ENCODE peak calls at places on chromosomes 1 and 21, in eight cellular contexts. T is SK-N-SH, A is left ventricle myocardium inferior, I is prostate gland, P is fibroblast of lung, J is pancreas, F is astrocyte, D is mucosa of descending colon. H is an unnamed sample.

GRCh38 chr1:105399718-105400117 is 1650.0 kb downstream of the AMY1C start:
- DNase-seq in A (no peak), P (no peak), F (no peak), T (no peak), I (no peak), D (no peak), J (no peak), H (no peak)

GRCh38 chr21:26553921-26554320 is 19.2 kb downstream of the CYYR1 start:
- DNase-seq in T (no peak), J (no peak), F (no peak), A (no peak), D (no peak), P (no peak), I (no peak), H (no peak)

GRCh38 chr1:216498277-216498676 is 75.0 kb upstream of the USH2A start:
- DNase-seq in D (no peak), F (no peak), P (no peak), J (no peak), T (no peak), I (no peak), A (no peak), H (peak; percentile 9)

GRCh38 chr21:44436958-44437357 is 18.4 kb upstream of the LRRC3 start:
- DNase-seq in D (no peak), J (peak; percentile 11), P (no peak), F (no peak), I (no peak), A (peak; percentile 8), T (no peak), H (no peak)

GRCh38 chr1:228416217-228416971 is at the start of gene TRIM17:
- DNase-seq in A (no peak), J (no peak), D (no peak), T (peak; percentile 90), I (no peak), P (peak; percentile 23), F (no peak), H (peak; percentile 34)

GRCh38 chr1:162889989-162890388 is 29.0 kb upstream of the CCDC190 start:
- DNase-seq in D (no peak), I (no peak), P (no peak), T (peak; percentile 68), A (no peak), J (no peak), F (no peak), H (peak; percentile 18)

GRCh38 chr1:54774820-54775498 is 10.6 kb upstream of the PARS2 start:
- DNase-seq in I (no peak), A (no peak), T (peak; percentile 80), J (no peak), D (peak; percentile 29), P (peak; percentile 32), F (peak; percentile 16), H (peak; percentile 62)

GRCh38 chr21:46294647-46295176 is 8.6 kb downstream of the YBEY start:
- DNase-seq in P (peak; percentile 86), T (peak; percentile 51), I (no peak), J (no peak), D (no peak), A (peak; percentile 29), F (peak; percentile 82), H (peak; percentile 69)

GRCh38 chr1:19209439-19209989 is 552 bp downstream of the UBR4 start:
- DNase-seq in P (peak; percentile 49), A (peak; percentile 19), D (peak; percentile 38), T (peak; percentile 36), J (no peak), I (peak; percentile 14), F (peak; percentile 36), H (peak; percentile 84)

GRCh38 chr1:53125122-53125521 is 17.3 kb downstream of the SLC1A7 start:
- DNase-seq in A (no peak), T (no peak), F (no peak), J (no peak), D (no peak), P (no peak), I (no peak), H (no peak)

GRCh38 chr21:39232926-39233325 is 49.7 kb upstream of the PSMG1 start:
- DNase-seq in D (no peak), I (peak; percentile 16), J (no peak), P (peak; percentile 63), F (peak; percentile 40), T (no peak), A (no peak), H (peak; percentile 43)

GRCh38 chr1:9251501-9251900 is 16.9 kb downstream of the H6PD start:
- DNase-seq in F (no peak), P (no peak), A (peak; percentile 52), J (no peak), D (no peak), I (no peak), T (peak; percentile 61), H (no peak)

GRCh38 chr1:212958175-212958574 is 7.8 kb downstream of the VASH2 start:
- DNase-seq in J (no peak), F (peak; percentile 53), A (no peak), I (no peak), T (no peak), P (peak; percentile 71), D (no peak), H (peak; percentile 82)

GRCh38 chr1:186819140-186819539 is 9.6 kb upstream of the PLA2G4A start:
- DNase-seq in F (peak; percentile 82), T (no peak), D (no peak), J (no peak), P (peak; percentile 85), A (no peak), I (no peak), H (peak; percentile 88)

GRCh38 chr1:81008298-81008697 is 792.4 kb upstream of the ADGRL2 start:
- DNase-seq in P (no peak), J (no peak), I (no peak), D (no peak), A (no peak), F (no peak), T (no peak), H (no peak)

GRCh38 chr1:94039871-94040569 is 80.9 kb downstream of the ABCA4 start:
- DNase-seq in T (peak; percentile 59), I (no peak), A (peak; percentile 50), D (no peak), P (peak; percentile 47), F (peak; percentile 18), J (no peak), H (no peak)

GRCh38 chr21:35400233-35400939 is 351.3 kb upstream of the RUNX1 start:
- DNase-seq in F (peak; percentile 59), A (no peak), P (peak; percentile 71), J (peak; percentile 24), T (peak; percentile 43), D (peak; percentile 61), I (peak; percentile 57), H (peak; percentile 87)

GRCh38 chr1:183696981-183697380 is 43.9 kb upstream of the APOBEC4 start:
- DNase-seq in A (no peak), P (no peak), T (no peak), F (no peak), J (no peak), I (no peak), D (no peak), H (no peak)

GRCh38 chr1:81920245-81920740 is 119.6 kb downstream of the ADGRL2 start:
- DNase-seq in D (no peak), J (no peak), T (no peak), P (peak; percentile 74), F (peak; percentile 67), A (peak; percentile 16), I (no peak), H (peak; percentile 63)

GRCh38 chr1:36321119-36321951 is 2.1 kb downstream of the EVA1B start:
- DNase-seq in F (peak; percentile 52), D (peak; percentile 59), I (no peak), P (peak; percentile 66), J (peak; percentile 52), T (peak; percentile 91), A (peak; percentile 86), H (peak; percentile 98)

GRCh38 chr1:201348211-201348566 is 29.3 kb downstream of the TNNT2 start:
- DNase-seq in P (peak; percentile 35), D (peak; percentile 47), J (no peak), F (peak; percentile 16), I (no peak), T (peak; percentile 76), A (no peak), H (peak; percentile 74)
- TF ChIP-seq CTCF in P (peak; percentile 79), D (no peak), J (peak; percentile 39), F (peak; percentile 63), I (peak; percentile 48), T (peak; percentile 65), A (peak; percentile 62), H (peak; percentile 85)

GRCh38 chr1:188706742-188707141 is 1770.9 kb downstream of the BRINP3 start:
- DNase-seq in P (peak; percentile 91), J (no peak), D (no peak), T (no peak), A (no peak), F (peak; percentile 92), I (no peak), H (peak; percentile 47)
- H3K4me3 ChIP-seq in P (no peak overlapping the region), J (no peak overlapping the region), D (no peak overlapping the region), T (no peak overlapping the region), A (no peak overlapping the region), F (no peak overlapping the region), I (no peak overlapping the region), H (no peak overlapping the region)

DNA sequence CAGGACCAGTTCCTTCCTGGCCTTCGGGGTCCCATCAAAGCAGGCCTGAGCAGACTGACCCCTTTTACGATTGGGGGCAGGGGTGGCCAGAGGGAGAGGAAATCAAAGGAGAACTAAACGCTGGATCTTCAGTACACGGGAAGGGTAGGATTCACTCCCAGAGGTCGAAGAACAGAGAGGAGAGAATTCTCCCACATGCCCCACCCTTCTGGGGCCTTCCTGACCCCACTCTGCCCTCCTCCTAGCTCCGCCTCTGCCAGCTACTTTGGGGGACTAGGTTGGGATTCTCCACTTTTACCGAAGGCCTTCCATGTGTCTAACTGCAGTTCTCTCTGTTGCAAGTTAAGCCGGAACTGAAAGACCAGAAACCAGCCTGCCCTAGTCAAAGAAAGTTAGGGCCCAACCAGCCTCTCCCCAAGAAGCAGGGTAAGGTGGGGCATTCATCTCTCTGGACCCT is 654 bp upstream of the ARHGEF2 start:
- DNase-seq in A (peak; percentile 46), F (no peak), D (peak; percentile 55), P (no peak), J (no peak), T (no peak), I (no peak), H (no peak)
- TF ChIP-seq CTCF in A (no peak), F (no peak), D (no peak), P (no peak), J (no peak), T (no peak), I (no peak), H (no peak)

GRCh38 chr1:235369802-235370201 is 2.6 kb downstream of the TBCE start:
- DNase-seq in D (no peak), P (no peak), A (no peak), T (no peak), F (no peak), J (no peak), I (no peak), H (no peak)

GRCh38 chr1:235366286-235366685 is 941 bp upstream of the TBCE start:
- DNase-seq in D (no peak), I (no peak), A (no peak), F (no peak), J (no peak), T (no peak), P (no peak), H (no peak)

GRCh38 chr1:235367000-235367908 is at the start of gene TBCE:
- DNase-seq in D (peak; percentile 99), P (peak; percentile 97), J (peak; percentile 98), F (peak; percentile 94), I (peak; percentile 98), T (peak; percentile 95), A (peak; percentile 97), H (peak; percentile 98)

DNA sequence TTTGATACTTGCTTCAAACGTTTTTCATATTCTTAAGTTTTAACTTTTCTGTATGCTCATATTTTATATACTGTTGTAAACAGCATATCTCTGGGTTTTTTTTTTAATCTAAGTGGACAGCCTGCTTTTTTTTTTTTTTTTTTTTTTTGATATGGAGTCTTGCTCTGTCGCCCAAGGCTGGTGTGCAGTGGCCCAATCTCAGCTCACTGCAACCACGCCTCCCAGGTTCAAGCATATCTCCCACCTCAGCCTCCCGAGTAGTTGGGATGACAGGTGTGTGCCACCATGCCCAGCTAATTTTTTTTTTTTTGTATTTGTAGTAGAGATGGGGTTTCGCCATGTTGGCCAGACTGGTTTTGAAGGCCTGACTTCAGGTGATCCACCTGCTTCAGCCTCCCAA is 1.2 kb downstream of the TBCE start:
- DNase-seq in D (no peak), F (no peak), A (no peak), P (no peak), T (no peak), J (no peak), I (no peak), H (no peak)
- H3K4me3 ChIP-seq in D (no peak overlapping the region), F (peak overlapping the region; percentile 89), A (peak overlapping the region; percentile 94), P (peak overlapping the region; percentile 84), T (peak overlapping the region; percentile 78), J (peak overlapping the region; percentile 74), I (no peak overlapping the region), H (peak overlapping the region; percentile 97)

H was measured in choroid plexus epithelial cell.